ENCODE peak calls at places on chromosomes 16 and 17, in seven cellular contexts. One of them, this sample, is unnamed.

GRCh38 chr17:78526231-78527025 is 50.8 kb downstream of the DNAH17 start:
- DNase-seq in neural progenitor cell: peak
- DNase-seq in mucosa of descending colon: peak
- DNase-seq in nephron progenitor cell: no peak
- DNase-seq in body of pancreas: no peak
- DNase-seq in foreskin fibroblast: no peak
- DNase-seq in cardiac fibroblast: no peak
- DNase-seq in this sample: no peak

GRCh38 chr17:75370288-75370687 is 35.2 kb downstream of the GRB2 start:
- DNase-seq in neural progenitor cell: no peak
- DNase-seq in mucosa of descending colon: no peak
- DNase-seq in nephron progenitor cell: no peak
- DNase-seq in body of pancreas: peak
- DNase-seq in foreskin fibroblast: no peak
- DNase-seq in cardiac fibroblast: no peak
- DNase-seq in this sample: peak

GRCh38 chr16:75064403-75065148 is 52.0 kb downstream of the LDHD start:
- DNase-seq in neural progenitor cell: no peak
- DNase-seq in mucosa of descending colon: peak
- DNase-seq in nephron progenitor cell: no peak
- DNase-seq in body of pancreas: no peak
- DNase-seq in foreskin fibroblast: no peak
- DNase-seq in cardiac fibroblast: no peak
- DNase-seq in this sample: no peak

GRCh38 chr16:67862623-67863583 is 9.9 kb upstream of the EDC4 start:
- DNase-seq in neural progenitor cell: no peak
- DNase-seq in mucosa of descending colon: no peak
- DNase-seq in nephron progenitor cell: no peak
- DNase-seq in body of pancreas: peak
- DNase-seq in foreskin fibroblast: no peak
- DNase-seq in cardiac fibroblast: peak
- DNase-seq in this sample: no peak

GRCh38 chr16:64417711-64418227 is 704.1 kb downstream of the CDH11 start:
- DNase-seq in neural progenitor cell: no peak
- DNase-seq in mucosa of descending colon: no peak
- DNase-seq in nephron progenitor cell: no peak
- DNase-seq in body of pancreas: no peak
- DNase-seq in foreskin fibroblast: peak
- DNase-seq in cardiac fibroblast: peak
- DNase-seq in this sample: no peak

GRCh38 chr17:39225974-39226683 is 384 bp upstream of the STAC2 start:
- DNase-seq in neural progenitor cell: peak
- DNase-seq in mucosa of descending colon: peak
- DNase-seq in nephron progenitor cell: peak
- DNase-seq in body of pancreas: no peak
- DNase-seq in foreskin fibroblast: no peak
- DNase-seq in cardiac fibroblast: peak
- DNase-seq in this sample: no peak

GRCh38 chr17:46994993-46995392 is 15.9 kb upstream of the RPRML start:
- DNase-seq in neural progenitor cell: peak
- DNase-seq in mucosa of descending colon: no peak
- DNase-seq in nephron progenitor cell: no peak
- DNase-seq in body of pancreas: no peak
- DNase-seq in foreskin fibroblast: no peak
- DNase-seq in cardiac fibroblast: no peak
- DNase-seq in this sample: no peak

GRCh38 chr17:55451758-55452468 is 30.3 kb upstream of the MMD start:
- DNase-seq in neural progenitor cell: no peak
- DNase-seq in mucosa of descending colon: no peak
- DNase-seq in nephron progenitor cell: no peak
- DNase-seq in body of pancreas: no peak
- DNase-seq in foreskin fibroblast: peak
- DNase-seq in cardiac fibroblast: peak
- DNase-seq in this sample: no peak

GRCh38 chr17:282912-283882 is 69.4 kb downstream of the RPH3AL start:
- DNase-seq in neural progenitor cell: no peak
- DNase-seq in mucosa of descending colon: no peak
- DNase-seq in nephron progenitor cell: no peak
- DNase-seq in body of pancreas: no peak
- DNase-seq in foreskin fibroblast: no peak
- DNase-seq in cardiac fibroblast: no peak
- DNase-seq in this sample: no peak

GRCh38 chr16:57892447-57893096 is 78.4 kb downstream of the CNGB1 start:
- DNase-seq in neural progenitor cell: no peak
- DNase-seq in mucosa of descending colon: peak
- DNase-seq in nephron progenitor cell: no peak
- DNase-seq in body of pancreas: no peak
- DNase-seq in foreskin fibroblast: no peak
- DNase-seq in cardiac fibroblast: peak
- DNase-seq in this sample: no peak

GRCh38 chr17:16281351-16281750 is 64.3 kb downstream of the PIGL start:
- DNase-seq in neural progenitor cell: no peak
- DNase-seq in mucosa of descending colon: no peak
- DNase-seq in nephron progenitor cell: no peak
- DNase-seq in body of pancreas: no peak
- DNase-seq in foreskin fibroblast: peak
- DNase-seq in cardiac fibroblast: peak
- DNase-seq in this sample: no peak

GRCh38 chr17:50686494-50687199 is 21.1 kb downstream of the ANKRD40 start:
- DNase-seq in neural progenitor cell: no peak
- DNase-seq in mucosa of descending colon: peak
- DNase-seq in nephron progenitor cell: no peak
- DNase-seq in body of pancreas: peak
- DNase-seq in foreskin fibroblast: peak
- DNase-seq in cardiac fibroblast: peak
- DNase-seq in this sample: no peak

GRCh38 chr17:31610301-31610910 is 218.9 kb downstream of the RAB11FIP4 start:
- DNase-seq in neural progenitor cell: no peak
- DNase-seq in mucosa of descending colon: no peak
- DNase-seq in nephron progenitor cell: no peak
- DNase-seq in body of pancreas: no peak
- DNase-seq in foreskin fibroblast: no peak
- DNase-seq in cardiac fibroblast: no peak
- DNase-seq in this sample: no peak

GRCh38 chr16:73058616-73059409 is 10.9 kb upstream of the ZFHX3 start:
- DNase-seq in neural progenitor cell: peak
- DNase-seq in mucosa of descending colon: peak
- DNase-seq in nephron progenitor cell: peak
- DNase-seq in body of pancreas: peak
- DNase-seq in foreskin fibroblast: no peak
- DNase-seq in cardiac fibroblast: peak
- DNase-seq in this sample: no peak

GRCh38 chr17:82902972-82903874 is 63.4 kb upstream of the ZNF750 start:
- DNase-seq in neural progenitor cell: no peak
- DNase-seq in mucosa of descending colon: no peak
- DNase-seq in nephron progenitor cell: no peak
- DNase-seq in body of pancreas: no peak
- DNase-seq in foreskin fibroblast: no peak
- DNase-seq in cardiac fibroblast: no peak
- DNase-seq in this sample: no peak

GRCh38 chr16:4979164-4979563 is 21.0 kb downstream of the SEC14L5 start:
- DNase-seq in neural progenitor cell: no peak
- DNase-seq in mucosa of descending colon: no peak
- DNase-seq in nephron progenitor cell: no peak
- DNase-seq in body of pancreas: no peak
- DNase-seq in foreskin fibroblast: no peak
- DNase-seq in cardiac fibroblast: no peak
- DNase-seq in this sample: no peak

GRCh38 chr17:38742431-38743308 is 5.5 kb downstream of the PCGF2 start:
- DNase-seq in neural progenitor cell: no peak
- DNase-seq in mucosa of descending colon: peak
- DNase-seq in nephron progenitor cell: no peak
- DNase-seq in body of pancreas: peak
- DNase-seq in foreskin fibroblast: peak
- DNase-seq in cardiac fibroblast: peak
- DNase-seq in this sample: no peak

GRCh38 chr17:35568561-35568960 is 7.9 kb upstream of the SLFN14 start:
- DNase-seq in neural progenitor cell: peak
- DNase-seq in mucosa of descending colon: no peak
- DNase-seq in nephron progenitor cell: no peak
- DNase-seq in body of pancreas: peak
- DNase-seq in foreskin fibroblast: peak
- DNase-seq in cardiac fibroblast: peak
- DNase-seq in this sample: no peak

GRCh38 chr17:67443931-67444597 is 67.0 kb downstream of the PITPNC1 start:
- DNase-seq in neural progenitor cell: no peak
- DNase-seq in mucosa of descending colon: no peak
- DNase-seq in nephron progenitor cell: peak
- DNase-seq in body of pancreas: no peak
- DNase-seq in foreskin fibroblast: peak
- DNase-seq in cardiac fibroblast: peak
- DNase-seq in this sample: no peak

GRCh38 chr16:4556112-4556511 is at the start of gene C16orf96:
- DNase-seq in neural progenitor cell: no peak
- DNase-seq in mucosa of descending colon: no peak
- DNase-seq in nephron progenitor cell: no peak
- DNase-seq in body of pancreas: no peak
- DNase-seq in foreskin fibroblast: no peak
- DNase-seq in cardiac fibroblast: peak
- DNase-seq in this sample: no peak

GRCh38 chr17:58310511-58311428 is 17.8 kb downstream of the TSPOAP1 start:
- DNase-seq in neural progenitor cell: no peak
- DNase-seq in mucosa of descending colon: no peak
- DNase-seq in nephron progenitor cell: no peak
- DNase-seq in body of pancreas: no peak
- DNase-seq in foreskin fibroblast: no peak
- DNase-seq in cardiac fibroblast: no peak
- DNase-seq in this sample: no peak

GRCh38 chr17:37092041-37092440 is 143.3 kb downstream of the AATF start:
- DNase-seq in neural progenitor cell: no peak
- DNase-seq in mucosa of descending colon: peak
- DNase-seq in nephron progenitor cell: no peak
- DNase-seq in body of pancreas: no peak
- DNase-seq in foreskin fibroblast: no peak
- DNase-seq in cardiac fibroblast: no peak
- DNase-seq in this sample: no peak

GRCh38 chr16:46885960-46886763 is 2.0 kb downstream of the GPT2 start:
- DNase-seq in neural progenitor cell: peak
- DNase-seq in mucosa of descending colon: no peak
- DNase-seq in nephron progenitor cell: peak
- DNase-seq in body of pancreas: peak
- DNase-seq in foreskin fibroblast: no peak
- DNase-seq in cardiac fibroblast: peak
- DNase-seq in this sample: peak

GRCh38 chr16:48503779-48504178 is 106.2 kb downstream of the N4BP1 start:
- DNase-seq in neural progenitor cell: no peak
- DNase-seq in mucosa of descending colon: peak
- DNase-seq in nephron progenitor cell: no peak
- DNase-seq in body of pancreas: no peak
- DNase-seq in foreskin fibroblast: peak
- DNase-seq in cardiac fibroblast: peak
- DNase-seq in this sample: no peak
- TF ChIP-seq CTCF in neural progenitor cell: no peak
- TF ChIP-seq CTCF in mucosa of descending colon: no peak
- TF ChIP-seq CTCF in nephron progenitor cell: no peak
- TF ChIP-seq CTCF in body of pancreas: no peak
- TF ChIP-seq CTCF in foreskin fibroblast: no peak
- TF ChIP-seq CTCF in cardiac fibroblast: no peak
- TF ChIP-seq CTCF in this sample: no peak

DNA sequence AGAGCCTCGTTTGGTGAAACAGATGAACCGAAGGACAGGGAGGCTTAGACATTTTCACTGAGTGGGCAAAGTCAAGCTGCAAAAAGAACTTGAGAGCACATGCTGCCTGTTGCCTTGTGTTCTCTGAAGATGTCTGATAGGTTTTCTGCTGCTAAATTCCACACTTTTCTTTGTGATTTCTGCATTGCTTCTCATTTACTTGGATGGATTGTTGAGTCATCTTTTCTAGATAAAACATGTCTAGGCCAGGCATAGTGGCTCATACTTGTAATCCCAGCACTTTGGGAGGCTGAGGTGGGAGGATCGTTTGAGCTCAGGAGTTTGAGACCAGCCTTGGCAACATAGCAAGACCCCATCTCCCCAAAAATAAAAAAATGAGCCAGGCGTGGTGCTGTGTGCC is 80.4 kb upstream of the CLEC18A start:
- DNase-seq in neural progenitor cell: no peak
- DNase-seq in mucosa of descending colon: no peak
- DNase-seq in nephron progenitor cell: no peak
- DNase-seq in body of pancreas: no peak
- DNase-seq in foreskin fibroblast: no peak
- DNase-seq in cardiac fibroblast: no peak
- DNase-seq in this sample: no peak
- TF ChIP-seq CTCF in neural progenitor cell: no peak
- TF ChIP-seq CTCF in mucosa of descending colon: no peak
- TF ChIP-seq CTCF in nephron progenitor cell: no peak
- TF ChIP-seq CTCF in body of pancreas: no peak
- TF ChIP-seq CTCF in foreskin fibroblast: no peak
- TF ChIP-seq CTCF in cardiac fibroblast: no peak
- TF ChIP-seq CTCF in this sample: no peak

DNA sequence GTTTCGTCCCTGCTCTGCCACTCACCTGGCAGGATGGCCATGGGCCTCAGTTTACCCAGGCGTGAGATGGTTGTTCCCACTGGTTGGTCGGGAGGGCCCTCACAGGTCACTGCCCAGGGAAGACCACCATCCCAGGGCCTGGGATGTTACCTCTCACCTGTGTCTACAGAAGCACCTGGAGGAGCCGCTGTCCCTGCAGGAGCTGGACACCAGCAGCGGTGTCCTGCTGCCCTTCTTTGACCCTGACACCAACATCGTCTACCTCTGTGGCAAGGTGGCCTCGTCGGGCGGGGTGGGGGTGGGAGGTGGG is 4.1 kb downstream of the CORO1A start:
- DNase-seq in neural progenitor cell: no peak
- DNase-seq in mucosa of descending colon: no peak
- DNase-seq in nephron progenitor cell: no peak
- DNase-seq in body of pancreas: no peak
- DNase-seq in foreskin fibroblast: no peak
- DNase-seq in cardiac fibroblast: no peak
- DNase-seq in this sample: no peak
- TF ChIP-seq CTCF in neural progenitor cell: no peak
- TF ChIP-seq CTCF in mucosa of descending colon: no peak
- TF ChIP-seq CTCF in nephron progenitor cell: no peak
- TF ChIP-seq CTCF in body of pancreas: no peak
- TF ChIP-seq CTCF in foreskin fibroblast: no peak
- TF ChIP-seq CTCF in cardiac fibroblast: no peak
- TF ChIP-seq CTCF in this sample: no peak

DNA sequence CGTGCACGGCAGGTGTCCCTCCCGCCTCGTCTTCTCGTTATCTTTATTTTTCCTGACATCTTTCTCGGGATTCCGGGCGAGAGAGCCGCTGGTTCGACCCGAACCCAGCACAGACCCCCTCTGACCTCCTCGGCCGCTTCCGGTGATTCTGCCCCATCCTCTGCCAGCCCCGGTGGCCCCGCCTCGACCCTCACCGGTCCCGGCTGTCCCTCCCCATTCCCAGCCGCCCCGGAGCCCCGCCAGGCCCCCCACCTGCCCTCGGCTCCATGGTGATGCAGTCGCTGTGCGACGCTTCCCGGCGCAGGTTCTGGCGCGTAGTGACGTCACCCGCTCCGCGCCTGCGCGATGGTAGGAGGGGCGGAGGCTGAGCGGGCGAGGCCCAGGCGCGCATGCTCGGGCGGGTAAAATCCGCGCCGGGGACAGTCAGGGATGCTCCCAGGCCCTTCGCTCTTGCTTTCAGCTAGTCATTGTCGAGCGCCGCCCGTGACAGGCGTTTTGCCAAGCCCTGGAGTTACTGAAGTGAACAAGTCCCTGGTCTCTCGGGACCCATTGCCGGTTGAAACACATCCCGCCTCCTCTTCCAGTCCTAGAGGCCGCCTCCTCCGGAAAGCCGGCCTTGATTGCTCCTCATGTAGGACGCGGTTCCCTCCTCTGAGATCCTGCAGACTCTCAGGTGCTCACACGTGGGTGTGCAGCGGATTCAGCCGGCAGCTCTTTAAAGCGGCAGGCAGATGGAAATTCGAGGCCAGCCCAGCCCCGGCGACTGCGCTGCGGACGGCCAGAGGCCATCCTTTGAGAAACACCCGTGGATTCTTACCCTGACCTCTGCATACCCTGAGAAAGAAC is at the start of gene MTHFSD:
- DNase-seq in neural progenitor cell: peak
- DNase-seq in mucosa of descending colon: peak
- DNase-seq in nephron progenitor cell: peak
- DNase-seq in body of pancreas: peak
- DNase-seq in foreskin fibroblast: peak
- DNase-seq in cardiac fibroblast: peak
- DNase-seq in this sample: peak
- TF ChIP-seq CTCF in neural progenitor cell: no peak
- TF ChIP-seq CTCF in mucosa of descending colon: no peak
- TF ChIP-seq CTCF in nephron progenitor cell: no peak
- TF ChIP-seq CTCF in body of pancreas: no peak
- TF ChIP-seq CTCF in foreskin fibroblast: no peak
- TF ChIP-seq CTCF in cardiac fibroblast: no peak
- TF ChIP-seq CTCF in this sample: no peak